ENCODE peak calls at places on chromosomes 7 and 10, in ten cellular contexts. F is CD8-positive, alpha-beta T cell; V is thoracic aorta; K is tibial artery; H is endothelial cell of umbilical vein; J is suprapubic skin; P is body of pancreas; L is right atrium auricular region; X is spleen; C is A549. G is an unnamed sample. For H3K4me1 and H3K9me3, the result is how much of the 10 kb centered on the place peaks cover.

GRCh38 chr10:88418871-88419270 is 164.2 kb downstream of the RNLS start:
- DNase-seq in F (no peak), V (no peak), K (no peak), H (no peak), J (no peak), P (no peak), L (no peak), X (no peak), C (no peak), G (no peak)

GRCh38 chr10:86230538-86231180 is 135.9 kb downstream of the GRID1 start:
- DNase-seq in F (no peak), V (no peak), K (no peak), H (no peak), J (no peak), P (no peak), L (no peak), X (no peak), C (no peak), G (peak)

GRCh38 chr10:119246862-119247549 is 39.6 kb downstream of the GRK5 start:
- DNase-seq in F (no peak), V (peak), K (peak), H (peak), J (no peak), P (no peak), L (peak), X (peak), C (no peak), G (peak)

GRCh38 chr7:22229148-22229547 is 127.8 kb downstream of the RAPGEF5 start:
- DNase-seq in F (no peak), V (no peak), K (no peak), H (no peak), J (no peak), P (no peak), L (no peak), X (no peak), C (no peak), G (no peak)

GRCh38 chr7:132871419-132871818 is 210.5 kb downstream of the CHCHD3 start:
- DNase-seq in F (no peak), V (no peak), K (no peak), H (no peak), J (no peak), P (no peak), L (no peak), X (no peak), C (no peak), G (no peak)

GRCh38 chr10:86974484-86974883 is 6.2 kb downstream of the ADIRF start:
- DNase-seq in F (no peak), V (no peak), K (no peak), H (no peak), J (no peak), P (no peak), L (no peak), X (no peak), C (no peak), G (no peak)

GRCh38 chr7:50837965-50838364 is 55.3 kb upstream of the GRB10 start:
- DNase-seq in F (no peak), V (no peak), K (no peak), H (peak), J (no peak), P (no peak), L (no peak), X (no peak), C (peak), G (no peak)

GRCh38 chr10:72255977-72256729 is 17.6 kb upstream of the DDIT4 start:
- DNase-seq in F (no peak), V (no peak), K (no peak), H (no peak), J (no peak), P (no peak), L (no peak), X (no peak), C (no peak), G (no peak)

GRCh38 chr7:13615679-13616078 is 373.8 kb downstream of the ETV1 start:
- DNase-seq in F (no peak), V (no peak), K (no peak), H (no peak), J (no peak), P (no peak), L (no peak), X (no peak), C (no peak), G (no peak)

GRCh38 chr10:125208854-125209545 is 48.6 kb upstream of the CTBP2 start:
- DNase-seq in F (no peak), V (no peak), K (no peak), H (no peak), J (no peak), P (no peak), L (no peak), X (peak), C (no peak), G (no peak)

GRCh38 chr10:125213541-125214282 is 53.3 kb upstream of the CTBP2 start:
- DNase-seq in F (no peak), V (no peak), K (no peak), H (no peak), J (no peak), P (peak), L (no peak), X (no peak), C (no peak), G (no peak)

GRCh38 chr10:125212150-125212809 is 51.9 kb upstream of the CTBP2 start:
- DNase-seq in F (no peak), V (no peak), K (no peak), H (no peak), J (no peak), P (no peak), L (no peak), X (no peak), C (no peak), G (no peak)

GRCh38 chr10:125206618-125207017 is 46.3 kb upstream of the CTBP2 start:
- DNase-seq in F (no peak), V (no peak), K (no peak), H (no peak), J (no peak), P (no peak), L (no peak), X (no peak), C (no peak), G (no peak)

GRCh38 chr10:125209591-125210373 is 49.4 kb upstream of the CTBP2 start:
- DNase-seq in F (no peak), V (no peak), K (no peak), H (peak), J (no peak), P (no peak), L (no peak), X (peak), C (no peak), G (no peak)
- H3K4me1 ChIP-seq in F (under half), V (under half), K (under half), H (under half), J (under half), P (under half), L (under half), X (under half), C (under half), G (under half)

DNA sequence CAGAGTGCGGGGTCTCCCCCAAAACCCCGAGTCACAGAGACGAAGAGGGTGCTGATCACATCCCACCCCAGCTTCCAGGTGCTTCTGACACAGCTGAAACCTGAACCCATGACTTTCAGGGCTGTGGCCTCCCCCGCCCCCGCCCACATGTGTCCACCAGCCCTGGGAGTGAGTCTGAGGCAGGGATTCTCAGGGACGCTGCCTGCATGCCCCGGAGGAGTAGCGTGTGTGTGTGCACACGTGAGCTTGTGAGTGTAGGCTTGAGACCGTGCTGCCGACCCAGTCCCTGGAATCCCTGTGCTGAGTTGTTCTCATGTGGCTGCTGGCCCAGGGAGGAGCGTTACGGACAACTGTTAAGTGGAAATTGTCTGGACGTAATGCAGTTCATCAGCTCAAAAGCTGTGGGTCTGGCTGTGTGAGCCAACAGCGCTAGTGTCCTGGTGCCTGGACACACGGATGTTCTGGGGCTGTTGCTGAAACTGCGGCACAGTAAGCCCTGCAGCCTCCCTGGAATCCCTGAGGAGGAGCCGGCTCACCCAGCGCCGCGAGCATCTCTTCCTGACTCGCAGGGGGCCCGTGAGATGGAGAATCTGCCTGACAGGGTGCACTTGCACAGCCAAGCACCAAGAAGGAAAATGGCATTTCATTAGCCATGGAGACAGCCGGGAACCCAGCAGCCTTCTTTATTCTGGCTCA is 604.0 kb downstream of the PTPRN2 start:
- DNase-seq in F (no peak), V (no peak), K (peak), H (no peak), J (no peak), P (no peak), L (no peak), X (peak), C (peak), G (no peak)
- H3K9me3 ChIP-seq in F (under half), V (under half), K (under half), H (under half), J (under half), P (under half), L (under half), X (under half), C (under half), G (under half)

GRCh38 chr7:150428671-150429451 is 21.6 kb upstream of the GIMAP8 start:
- DNase-seq in F (no peak), V (no peak), K (peak), H (no peak), J (peak), P (peak), L (peak), X (no peak), C (peak), G (no peak)
- H3K27ac ChIP-seq in F (no peak), V (no peak), K (no peak), H (no peak), J (no peak), P (no peak), L (no peak), X (peak), C (peak), G (no peak)

DNA sequence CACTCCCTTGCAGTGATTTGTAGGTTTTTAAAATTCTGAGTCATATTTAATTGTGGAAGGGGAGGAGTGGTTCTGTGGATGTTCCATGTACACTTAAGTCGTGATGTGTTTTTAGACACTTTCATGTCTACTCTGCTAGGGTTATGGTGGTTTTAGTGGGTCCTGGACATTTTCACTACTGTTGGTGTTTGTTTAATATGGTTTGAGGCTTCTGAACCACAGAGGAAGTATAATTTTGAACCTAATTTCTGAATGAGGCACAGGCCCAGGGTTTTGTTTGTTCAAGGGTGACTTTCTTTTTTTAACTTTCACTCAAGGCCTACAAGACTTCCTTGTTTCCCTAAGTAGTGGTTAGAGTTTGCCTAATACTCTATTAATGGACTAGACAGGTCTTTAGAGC is 13.3 kb downstream of the SLC26A5 start:
- DNase-seq in F (no peak), V (no peak), K (no peak), H (no peak), J (no peak), P (no peak), L (no peak), X (no peak), C (no peak), G (no peak)
- H3K4me1 ChIP-seq in F (under half), V (under half), K (under half), H (under half), J (under half), P (under half), L (under half), X (under half), C (under half), G (under half)

GRCh38 chr7:157523371-157523765 is 186.6 kb downstream of the DNAJB6 start:
- DNase-seq in F (peak), V (no peak), K (peak), H (no peak), J (no peak), P (peak), L (peak), X (peak), C (no peak), G (no peak)

GRCh38 chr7:157521061-157521731 is 184.4 kb downstream of the DNAJB6 start:
- DNase-seq in F (peak), V (no peak), K (peak), H (no peak), J (peak), P (peak), L (peak), X (peak), C (no peak), G (no peak)

GRCh38 chr7:157522954-157523353 is 186.2 kb downstream of the DNAJB6 start:
- DNase-seq in F (peak), V (no peak), K (peak), H (no peak), J (peak), P (peak), L (peak), X (peak), C (no peak), G (no peak)

GRCh38 chr7:157521752-157522151 is 184.9 kb downstream of the DNAJB6 start:
- DNase-seq in F (peak), V (no peak), K (peak), H (no peak), J (no peak), P (no peak), L (peak), X (no peak), C (no peak), G (no peak)

DNA sequence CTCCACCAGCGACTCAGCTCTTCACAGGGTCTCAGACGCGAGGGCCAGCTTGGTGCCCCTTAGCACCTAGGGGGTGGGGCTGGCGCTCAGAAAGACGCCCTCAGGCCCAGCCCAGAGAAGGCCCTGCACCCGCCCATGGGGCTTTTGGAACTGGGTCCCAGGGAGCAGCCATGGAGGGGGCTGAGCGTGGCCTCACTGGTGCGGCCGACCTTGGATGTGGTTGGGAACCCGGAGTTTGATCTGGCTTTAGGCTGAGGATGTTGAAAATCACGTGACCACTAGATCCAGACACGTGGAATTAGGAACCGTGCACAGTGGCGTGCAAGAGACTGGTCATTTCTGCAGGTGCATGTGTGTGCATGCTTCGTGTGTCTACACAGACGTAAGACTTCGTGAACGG is 185.4 kb downstream of the DNAJB6 start:
- DNase-seq in F (peak), V (no peak), K (peak), H (no peak), J (peak), P (peak), L (peak), X (peak), C (no peak), G (no peak)
- H3K9me3 ChIP-seq in F (under half), V (under half), K (under half), H (under half), J (under half), P (under half), L (under half), X (under half), C (under half), G (under half)